ENCODE peak calls at places on chromosomes 4 and X, in ten cellular contexts. N is T-helper 2 cell; U is fibroblast of the aortic adventitia; R is AG10803; F is T-helper 9 cell; M is stimulated activated CD4-positive, alpha-beta T cell treated with anti-CD3 and anti-CD28 coated beads, Interleukin-1b, Interleukin-23, amount 100 ng/mL, for 4 hours; W is Caco-2; A is naive thymus-derived CD4-positive, alpha-beta T cell; L is astrocyte of the spinal cord; G is D341Med. H is an unnamed sample.

GRCh38 chr4:95180531-95181315 is 368.1 kb downstream of the UNC5C start:
- DNase-seq in U (no peak), A (no peak), G (no peak), L (no peak), M (no peak), F (no peak), R (no peak), N (no peak), W (no peak), H (no peak)

GRCh38 chr4:53967971-53968370 is 96.4 kb downstream of the CHIC2 start:
- DNase-seq in A (no peak), U (no peak), L (no peak), R (peak; percentile 30), F (no peak), M (no peak), N (no peak), W (no peak), G (no peak), H (no peak)

GRCh38 chr4:105677689-105678088 is 30.8 kb downstream of the INTS12 start:
- DNase-seq in N (no peak), A (no peak), R (no peak), L (no peak), F (no peak), M (no peak), W (no peak), G (no peak), U (no peak), H (no peak)

GRCh38 chr4:133390198-133390855 is 241.2 kb downstream of the PCDH10 start:
- DNase-seq in R (no peak), N (no peak), M (no peak), F (no peak), L (no peak), G (no peak), W (no peak), A (no peak), U (no peak), H (no peak)

GRCh38 chrX:77447339-77448149 is at the start of gene FGF16:
- DNase-seq in M (peak; percentile 12), R (no peak), N (no peak), G (no peak), A (no peak), W (no peak), U (no peak), F (no peak), L (no peak), H (no peak)

GRCh38 chr4:145279122-145279960 is 99.0 kb upstream of the OTUD4 start:
- DNase-seq in L (peak; percentile 85), N (no peak), W (no peak), M (no peak), F (no peak), R (peak; percentile 89), U (peak; percentile 96), G (no peak), A (no peak), H (no peak)

GRCh38 chr4:53478671-53479456 is 101.4 kb downstream of the FIP1L1 start:
- DNase-seq in W (no peak), U (peak; percentile 95), M (no peak), R (peak; percentile 92), G (no peak), L (peak; percentile 87), F (no peak), N (no peak), A (no peak), H (no peak)

GRCh38 chrX:109927663-109928273 is 75.1 kb upstream of the TMEM164 start:
- DNase-seq in N (no peak), M (no peak), R (no peak), L (no peak), F (no peak), G (no peak), A (no peak), W (no peak), U (no peak), H (no peak)

GRCh38 chrX:153423652-153424051 is 12.4 kb downstream of the ZFP92 start:
- DNase-seq in M (no peak), A (no peak), L (no peak), R (peak; percentile 12), U (peak; percentile 2), F (no peak), N (no peak), W (no peak), G (no peak), H (no peak)

GRCh38 chr4:21790437-21791029 is 158.0 kb downstream of the KCNIP4 start:
- DNase-seq in M (no peak), W (peak; percentile 39), F (no peak), L (peak; percentile 68), R (peak; percentile 48), U (peak; percentile 83), A (peak; percentile 5), G (peak; percentile 32), N (no peak), H (no peak)

GRCh38 chrX:137748827-137749226 is 182.9 kb downstream of the ZIC3 start:
- DNase-seq in W (no peak), L (no peak), M (no peak), G (no peak), N (no peak), U (no peak), R (no peak), F (no peak), A (no peak), H (no peak)

GRCh38 chr4:73948990-73949706 is 32.7 kb downstream of the PF4 start:
- DNase-seq in G (no peak), W (no peak), L (no peak), U (no peak), R (no peak), N (no peak), F (no peak), M (no peak), A (no peak), H (no peak)

GRCh38 chr4:56297801-56298200 is 89.5 kb downstream of the AASDH start:
- DNase-seq in U (no peak), G (no peak), F (no peak), R (no peak), N (no peak), A (no peak), L (no peak), W (no peak), M (no peak), H (no peak)

GRCh38 chr4:40736910-40737309 is 12.8 kb upstream of the NSUN7 start:
- DNase-seq in M (no peak), L (peak; percentile 47), W (no peak), F (no peak), U (peak; percentile 54), N (no peak), A (no peak), G (peak; percentile 43), R (peak; percentile 54), H (no peak)

GRCh38 chrX:37818031-37818430 is 29.3 kb downstream of the DYNLT3 start:
- DNase-seq in L (no peak), F (no peak), W (peak; percentile 1), N (no peak), G (no peak), R (no peak), U (no peak), M (no peak), A (no peak), H (no peak)

GRCh38 chr4:41575207-41575606 is 37.2 kb downstream of the LIMCH1 start:
- DNase-seq in N (no peak), F (no peak), R (no peak), W (no peak), L (no peak), U (no peak), A (no peak), M (no peak), G (no peak), H (no peak)

GRCh38 chrX:107676559-107677378 is 48.5 kb downstream of the PRPS1 start:
- DNase-seq in N (no peak), U (peak; percentile 88), M (peak; percentile 53), F (peak; percentile 35), A (peak; percentile 51), L (peak; percentile 95), R (peak; percentile 88), G (peak; percentile 67), W (peak; percentile 73), H (peak; percentile 26)

GRCh38 chr4:58849026-58849425 is 1738.8 kb upstream of the IGFBP7 start:
- DNase-seq in R (no peak), W (no peak), N (no peak), U (no peak), G (no peak), M (no peak), F (no peak), A (no peak), L (no peak), H (no peak)

GRCh38 chrX:139739138-139739537 is 31.2 kb upstream of the MCF2 start:
- DNase-seq in N (no peak), R (peak; percentile 67), G (no peak), L (peak; percentile 65), M (no peak), W (no peak), U (peak; percentile 19), A (no peak), F (no peak), H (peak; percentile 6)

GRCh38 chr4:168648929-168649328 is 152.1 kb downstream of the PALLD start:
- DNase-seq in R (peak; percentile 74), U (peak; percentile 74), F (no peak), G (no peak), W (no peak), L (peak; percentile 84), A (no peak), N (no peak), M (no peak), H (no peak)

GRCh38 chr4:173076903-173077629 is 91.5 kb upstream of the GALNT7 start:
- DNase-seq in G (no peak), A (no peak), N (no peak), W (no peak), U (no peak), F (no peak), R (no peak), L (peak; percentile 47), M (no peak), H (no peak)

GRCh38 chr4:26509681-26510333 is 19.5 kb upstream of the CCKAR start:
- DNase-seq in U (peak; percentile 64), N (no peak), A (no peak), M (no peak), R (peak; percentile 43), F (no peak), W (no peak), G (no peak), L (no peak), H (no peak)

GRCh38 chrX:23332888-23333821 is 1.5 kb upstream of the PTCHD1 start:
- DNase-seq in L (no peak), M (no peak), W (no peak), U (no peak), G (peak; percentile 49), R (no peak), F (no peak), A (no peak), N (no peak), H (no peak)

GRCh38 chr4:69167300-69167699 is 47.2 kb downstream of the UGT2B11 start:
- DNase-seq in F (no peak), R (no peak), N (no peak), M (no peak), U (peak; percentile 48), A (no peak), W (no peak), L (no peak), G (no peak), H (no peak)

GRCh38 chrX:25191403-25191802 is 175.6 kb upstream of the ARX start:
- DNase-seq in M (no peak), R (no peak), A (no peak), W (peak; percentile 4), U (no peak), L (no peak), F (no peak), G (peak; percentile 30), N (no peak), H (no peak)

GRCh38 chr4:161650812-161651211 is 513.0 kb downstream of the FSTL5 start:
- DNase-seq in U (no peak), R (no peak), A (no peak), M (no peak), F (no peak), L (no peak), N (no peak), W (no peak), G (no peak), H (no peak)

GRCh38 chr4:23028875-23029274 is 336.1 kb downstream of the GBA3 start:
- DNase-seq in N (no peak), M (no peak), R (no peak), U (no peak), A (no peak), F (no peak), G (no peak), L (no peak), W (no peak), H (no peak)

GRCh38 chr4:56979674-56980073 is 978 bp downstream of the POLR2B start:
- DNase-seq in M (peak; percentile 18), F (peak; percentile 10), N (no peak), L (no peak), U (no peak), A (peak; percentile 1), W (peak; percentile 44), R (peak; percentile 31), G (no peak), H (peak; percentile 37)

H was measured in effector memory CD8-positive, alpha-beta T cell.